ENCODE peak calls at places on chromosomes 3 and 15, in four cellular contexts. G, C, M and P are unnamed samples.

GRCh38 chr15:22979699-22980188 is 424 bp downstream of the CYFIP1 start:
- DNase-seq in G (peak), C (no peak), M (no peak), P (peak)

GRCh38 chr15:80308002-80308401 is 56.0 kb upstream of the CTXND1 start:
- DNase-seq in G (no peak), C (peak), M (peak), P (no peak)

GRCh38 chr3:108346301-108346989 is 50.1 kb downstream of the HHLA2 start:
- DNase-seq in G (no peak), C (no peak), M (no peak), P (no peak)

GRCh38 chr15:70100495-70101331 is 3.0 kb upstream of the TLE3 start:
- DNase-seq in G (peak), C (no peak), M (peak), P (peak)

GRCh38 chr15:61768131-61768530 is 292.1 kb downstream of the VPS13C start:
- DNase-seq in G (no peak), C (no peak), M (no peak), P (no peak)

GRCh38 chr15:94237903-94238302 is 6.5 kb downstream of the MCTP2 start:
- DNase-seq in G (no peak), C (no peak), M (no peak), P (no peak)

GRCh38 chr3:34856081-34856480 is 783.2 kb upstream of the ARPP21 start:
- DNase-seq in G (no peak), C (no peak), M (no peak), P (no peak)

GRCh38 chr15:88704791-88705768 is 66.3 kb downstream of the ISG20 start:
- DNase-seq in G (peak), C (no peak), M (peak), P (peak)

GRCh38 chr3:184031187-184031792 is at the start of gene HTR3D:
- DNase-seq in G (no peak), C (no peak), M (no peak), P (peak)

GRCh38 chr3:170753421-170754344 is 116.3 kb downstream of the RPL22L1 start:
- DNase-seq in G (no peak), C (no peak), M (no peak), P (no peak)

GRCh38 chr3:132318451-132318850 is 1.2 kb downstream of the ACP3 start:
- DNase-seq in G (no peak), C (no peak), M (no peak), P (no peak)

GRCh38 chr3:153138267-153139210 is 23.5 kb upstream of the RAP2B start:
- DNase-seq in G (peak), C (no peak), M (peak), P (peak)

GRCh38 chr15:77497108-77497737 is 76.5 kb downstream of the HMG20A start:
- DNase-seq in G (peak), C (no peak), M (peak), P (peak)

GRCh38 chr3:128518587-128519490 is 25.8 kb upstream of the GATA2 start:
- DNase-seq in G (no peak), C (no peak), M (peak), P (no peak)

GRCh38 chr15:91422704-91423254 is 322.7 kb downstream of the SV2B start:
- DNase-seq in G (no peak), C (no peak), M (peak), P (no peak)

GRCh38 chr3:193978030-193978429 is 157.9 kb upstream of the HES1 start:
- DNase-seq in G (no peak), C (no peak), M (no peak), P (no peak)

GRCh38 chr3:72446406-72447058 is 401.7 kb downstream of the SHQ1 start:
- DNase-seq in G (no peak), C (no peak), M (peak), P (no peak)

GRCh38 chr3:48576647-48577046 is 13.1 kb upstream of the UCN2 start:
- DNase-seq in G (no peak), C (no peak), M (no peak), P (no peak)

GRCh38 chr3:124084398-124084881 is 92.5 kb upstream of the ROPN1 start:
- DNase-seq in G (no peak), C (no peak), M (no peak), P (no peak)

GRCh38 chr15:52078876-52079700 is 33.5 kb downstream of the BCL2L10 start:
- DNase-seq in G (peak), C (peak), M (peak), P (peak)

GRCh38 chr3:69353088-69353478 is 32.8 kb downstream of the FRMD4B start:
- DNase-seq in G (no peak), C (no peak), M (no peak), P (no peak)

GRCh38 chr3:119637679-119638525 is 22.5 kb downstream of the POPDC2 start:
- DNase-seq in G (no peak), C (no peak), M (no peak), P (no peak)

GRCh38 chr15:65824031-65824743 is 32.1 kb upstream of the DENND4A start:
- DNase-seq in G (no peak), C (peak), M (peak), P (peak)

GRCh38 chr3:13111173-13111873 is 38.1 kb upstream of the IQSEC1 start:
- DNase-seq in G (no peak), C (no peak), M (no peak), P (peak)
- H3K27ac ChIP-seq in G (no peak), C (no peak), M (no peak), P (no peak)

DNA sequence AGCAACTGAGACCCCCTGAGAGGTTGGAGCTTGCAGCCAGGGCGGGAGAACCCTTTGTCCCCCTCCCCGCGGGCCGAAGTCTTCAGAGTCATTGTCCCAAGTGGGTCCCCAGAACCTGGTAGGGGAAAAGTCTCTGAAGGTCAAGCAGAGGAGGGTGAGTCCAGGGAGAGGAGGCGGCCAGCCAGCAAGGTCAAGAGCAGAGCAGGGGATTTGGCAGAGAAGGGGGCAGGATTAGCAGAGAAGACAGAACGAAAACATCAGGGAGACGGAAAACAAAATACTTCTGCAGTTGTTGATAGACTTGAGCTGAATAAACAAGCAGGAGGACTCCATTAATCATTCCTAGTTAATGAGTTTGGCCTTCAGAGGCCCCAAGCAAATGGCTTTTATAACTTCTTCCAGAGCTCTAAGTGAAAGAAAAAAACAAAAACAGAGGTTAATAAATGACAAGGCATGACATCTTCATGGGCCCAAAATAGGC is 66.7 kb downstream of the GRIP2 start:
- DNase-seq in G (no peak), C (no peak), M (no peak), P (no peak)
- H3K27ac ChIP-seq in G (peak), C (no peak), M (no peak), P (peak)

DNA sequence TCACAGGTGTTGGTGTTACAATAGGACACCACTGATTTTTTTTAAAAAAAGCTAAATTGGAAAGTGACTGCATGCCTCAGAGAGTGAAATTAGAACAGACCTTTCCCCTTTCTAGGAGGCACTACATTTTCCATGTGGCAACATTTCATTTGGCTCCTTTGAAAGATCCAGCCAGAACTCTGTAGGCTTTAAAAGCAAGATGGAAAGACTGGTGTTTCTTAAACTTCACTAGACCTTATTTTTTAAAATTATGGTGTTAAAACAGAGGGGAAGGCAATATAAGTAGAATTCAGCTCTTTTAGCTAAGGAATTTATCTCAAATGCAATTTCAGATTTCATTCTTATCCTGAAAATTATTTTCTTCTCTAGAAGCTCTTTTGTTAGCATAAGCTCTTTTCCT is 317.6 kb upstream of the TGFBR2 start:
- DNase-seq in G (no peak), C (no peak), M (no peak), P (no peak)
- H3K27ac ChIP-seq in G (no peak), C (no peak), M (no peak), P (no peak)

GRCh38 chr3:36969540-36970432 is 23.1 kb downstream of the EPM2AIP1 start:
- DNase-seq in G (no peak), C (peak), M (peak), P (peak)
- H3K27ac ChIP-seq in G (peak), C (no peak), M (no peak), P (peak)

DNA sequence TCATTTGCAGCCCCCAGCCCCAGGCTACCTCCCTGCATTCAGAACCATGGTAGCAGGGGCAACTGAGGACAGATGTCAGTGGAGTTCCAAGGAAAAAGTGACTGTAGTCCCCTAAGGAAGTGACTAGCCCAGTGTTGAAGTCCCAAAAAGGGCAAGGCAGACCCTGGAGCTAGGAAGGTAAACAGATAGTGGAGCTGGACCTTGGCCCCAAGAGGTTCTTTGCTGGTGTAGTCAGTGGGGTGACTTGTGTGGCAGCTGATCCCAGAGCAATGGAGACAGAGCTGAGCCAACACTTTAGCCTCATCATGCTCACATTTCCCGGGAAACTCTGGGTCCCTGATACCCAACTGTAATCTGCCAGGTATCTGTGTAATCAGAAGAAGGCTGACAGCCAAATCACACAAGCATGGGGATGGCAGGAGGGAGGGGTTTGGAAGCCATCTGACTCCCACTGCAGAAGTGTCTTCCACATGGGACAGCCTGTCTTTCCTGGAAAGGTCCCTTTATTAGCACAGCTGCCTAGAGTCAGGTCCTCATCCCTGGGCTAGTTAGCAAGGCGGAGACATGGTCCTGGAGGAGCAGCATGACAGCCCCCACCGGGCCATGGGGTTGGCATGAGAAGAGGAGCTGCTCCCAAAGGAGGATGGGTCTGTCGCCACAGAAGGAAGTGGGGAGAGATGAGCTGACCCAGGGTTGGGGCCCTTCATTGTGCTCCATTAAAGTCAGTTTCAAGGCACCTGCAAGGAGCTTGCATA is 39.8 kb downstream of the PXYLP1 start:
- DNase-seq in G (no peak), C (no peak), M (no peak), P (no peak)
- H3K27ac ChIP-seq in G (no peak), C (no peak), M (no peak), P (no peak)